ENCODE peak calls at places on chromosomes 6 and 20, in five cellular contexts. One of them, this sample, is unnamed. For H3K27me3, the result is how much of the 10 kb centered on the place peaks cover.

GRCh38 chr6:72238900-72239299 is 352.6 kb downstream of the RIMS1 start:
- DNase-seq in MM.1S: no peak
- DNase-seq in neuronal stem cell: no peak
- DNase-seq in Caco-2: no peak
- DNase-seq in spleen: no peak
- DNase-seq in this sample: no peak

GRCh38 chr6:151677427-151677826 is 130.1 kb upstream of the ESR1 start:
- DNase-seq in spleen: no peak
- DNase-seq in MM.1S: no peak
- DNase-seq in neuronal stem cell: no peak
- DNase-seq in Caco-2: no peak
- DNase-seq in this sample: no peak

GRCh38 chr20:10242166-10242565 is 23.5 kb downstream of the SNAP25 start:
- DNase-seq in MM.1S: no peak
- DNase-seq in neuronal stem cell: no peak
- DNase-seq in spleen: no peak
- DNase-seq in Caco-2: no peak
- DNase-seq in this sample: no peak

GRCh38 chr20:43963233-43963632 is 48.6 kb downstream of the TOX2 start:
- DNase-seq in Caco-2: no peak
- DNase-seq in MM.1S: no peak
- DNase-seq in spleen: no peak
- DNase-seq in neuronal stem cell: no peak
- DNase-seq in this sample: no peak

GRCh38 chr6:42482126-42482525 is 30.4 kb upstream of the TRERF1 start:
- DNase-seq in MM.1S: no peak
- DNase-seq in neuronal stem cell: no peak
- DNase-seq in Caco-2: peak
- DNase-seq in spleen: no peak
- DNase-seq in this sample: no peak

GRCh38 chr20:35886537-35886936 is 67.8 kb downstream of the SCAND1 start:
- DNase-seq in spleen: no peak
- DNase-seq in Caco-2: no peak
- DNase-seq in MM.1S: no peak
- DNase-seq in neuronal stem cell: no peak
- DNase-seq in this sample: no peak

GRCh38 chr20:54744097-54744496 is 268.7 kb downstream of the DOK5 start:
- DNase-seq in MM.1S: no peak
- DNase-seq in Caco-2: no peak
- DNase-seq in neuronal stem cell: no peak
- DNase-seq in spleen: no peak
- DNase-seq in this sample: no peak

GRCh38 chr6:24659547-24659946 is 7.2 kb downstream of the TDP2 start:
- DNase-seq in MM.1S: no peak
- DNase-seq in spleen: no peak
- DNase-seq in Caco-2: no peak
- DNase-seq in neuronal stem cell: no peak
- DNase-seq in this sample: no peak

GRCh38 chr6:53793318-53793975 is 1.4 kb upstream of the LRRC1 start:
- DNase-seq in spleen: no peak
- DNase-seq in MM.1S: peak
- DNase-seq in Caco-2: peak
- DNase-seq in neuronal stem cell: peak
- DNase-seq in this sample: no peak

GRCh38 chr6:72952808-72953630 is 272.3 kb downstream of the KHDC1L start:
- DNase-seq in neuronal stem cell: no peak
- DNase-seq in MM.1S: no peak
- DNase-seq in Caco-2: no peak
- DNase-seq in spleen: no peak
- DNase-seq in this sample: no peak

GRCh38 chr6:86087954-86088353 is 445.3 kb upstream of the SYNCRIP start:
- DNase-seq in spleen: no peak
- DNase-seq in Caco-2: no peak
- DNase-seq in MM.1S: no peak
- DNase-seq in neuronal stem cell: no peak
- DNase-seq in this sample: no peak

GRCh38 chr6:138795809-138796469 is at the start of gene ECT2L:
- DNase-seq in neuronal stem cell: peak
- DNase-seq in MM.1S: no peak
- DNase-seq in Caco-2: peak
- DNase-seq in spleen: peak
- DNase-seq in this sample: no peak

GRCh38 chr6:35140991-35141720 is at the start of gene TCP11:
- DNase-seq in Caco-2: no peak
- DNase-seq in MM.1S: no peak
- DNase-seq in neuronal stem cell: no peak
- DNase-seq in spleen: peak
- DNase-seq in this sample: no peak

GRCh38 chr6:169863149-169863525 is 111.7 kb downstream of the ERMARD start:
- DNase-seq in spleen: peak
- DNase-seq in MM.1S: no peak
- DNase-seq in Caco-2: no peak
- DNase-seq in neuronal stem cell: no peak
- DNase-seq in this sample: no peak

DNA sequence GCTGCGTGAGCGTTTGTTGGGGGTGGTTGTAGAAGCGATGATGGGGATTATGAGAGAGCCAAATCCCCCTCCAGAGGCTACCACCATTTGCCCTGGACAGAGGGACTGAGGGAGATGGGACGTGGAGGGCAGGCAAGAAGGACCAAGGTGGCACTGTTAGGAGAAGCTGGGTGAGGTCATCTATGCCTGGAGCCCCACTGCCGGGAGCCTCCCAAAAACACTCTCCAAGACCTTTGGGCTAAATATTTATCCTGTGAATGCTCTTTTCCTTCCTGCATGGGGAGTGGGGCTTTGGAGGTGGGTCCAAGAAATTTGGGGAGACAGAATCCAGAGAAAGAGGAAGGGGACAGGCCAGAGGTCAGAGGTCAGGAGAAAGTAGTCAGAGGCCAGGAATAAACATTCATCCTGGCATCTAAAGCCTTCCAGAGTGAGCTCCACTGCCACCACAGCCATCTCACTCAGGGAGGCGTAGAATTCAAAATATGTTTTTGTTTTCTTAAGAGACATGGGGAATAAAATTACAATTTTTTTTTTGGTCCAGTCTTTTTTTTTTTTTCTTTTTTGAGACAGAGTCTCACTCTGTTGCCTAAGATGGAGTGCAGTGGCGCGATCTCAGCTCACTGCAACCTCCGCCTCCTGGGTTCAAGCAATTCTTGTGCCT is 17.8 kb upstream of the PTGIS start:
- DNase-seq in MM.1S: no peak
- DNase-seq in Caco-2: no peak
- DNase-seq in neuronal stem cell: no peak
- DNase-seq in spleen: no peak
- DNase-seq in this sample: no peak
- H3K27me3 ChIP-seq in MM.1S: under half
- H3K27me3 ChIP-seq in Caco-2: under half
- H3K27me3 ChIP-seq in neuronal stem cell: under half
- H3K27me3 ChIP-seq in spleen: under half
- H3K27me3 ChIP-seq in this sample: under half

GRCh38 chr6:52243282-52243893 is 912 bp downstream of the IL17F start:
- DNase-seq in spleen: no peak
- DNase-seq in Caco-2: no peak
- DNase-seq in MM.1S: no peak
- DNase-seq in neuronal stem cell: no peak
- DNase-seq in this sample: no peak

GRCh38 chr6:52241819-52242218 is 2.5 kb downstream of the IL17F start:
- DNase-seq in neuronal stem cell: no peak
- DNase-seq in MM.1S: no peak
- DNase-seq in Caco-2: no peak
- DNase-seq in spleen: no peak
- DNase-seq in this sample: no peak

GRCh38 chr6:52244400-52244799 is at the start of gene IL17F:
- DNase-seq in MM.1S: no peak
- DNase-seq in Caco-2: no peak
- DNase-seq in neuronal stem cell: no peak
- DNase-seq in spleen: no peak
- DNase-seq in this sample: no peak

GRCh38 chr6:52249078-52249477 is 4.8 kb upstream of the IL17F start:
- DNase-seq in spleen: no peak
- DNase-seq in neuronal stem cell: no peak
- DNase-seq in MM.1S: no peak
- DNase-seq in Caco-2: peak
- DNase-seq in this sample: no peak

GRCh38 chr6:52245425-52245824 is 1.1 kb upstream of the IL17F start:
- DNase-seq in spleen: no peak
- DNase-seq in neuronal stem cell: no peak
- DNase-seq in MM.1S: no peak
- DNase-seq in Caco-2: no peak
- DNase-seq in this sample: no peak
- H3K27me3 ChIP-seq in spleen: under half
- H3K27me3 ChIP-seq in neuronal stem cell: under half
- H3K27me3 ChIP-seq in MM.1S: under half
- H3K27me3 ChIP-seq in Caco-2: under half
- H3K27me3 ChIP-seq in this sample: under half

GRCh38 chr20:47817573-47817972 is 32.3 kb upstream of the SULF2 start:
- DNase-seq in MM.1S: no peak
- DNase-seq in neuronal stem cell: no peak
- DNase-seq in spleen: peak
- DNase-seq in Caco-2: no peak
- DNase-seq in this sample: peak
- H3K27me3 ChIP-seq in MM.1S: under half
- H3K27me3 ChIP-seq in neuronal stem cell: under half
- H3K27me3 ChIP-seq in spleen: under half
- H3K27me3 ChIP-seq in Caco-2: under half
- H3K27me3 ChIP-seq in this sample: under half

GRCh38 chr6:1335367-1336037 is 23.6 kb downstream of the FOXQ1 start:
- DNase-seq in MM.1S: no peak
- DNase-seq in spleen: no peak
- DNase-seq in neuronal stem cell: no peak
- DNase-seq in Caco-2: peak
- DNase-seq in this sample: peak

GRCh38 chr6:1336246-1336843 is 24.4 kb downstream of the FOXQ1 start:
- DNase-seq in neuronal stem cell: no peak
- DNase-seq in MM.1S: peak
- DNase-seq in spleen: no peak
- DNase-seq in Caco-2: peak
- DNase-seq in this sample: no peak

GRCh38 chr6:1334725-1335124 is 22.8 kb downstream of the FOXQ1 start:
- DNase-seq in neuronal stem cell: no peak
- DNase-seq in spleen: no peak
- DNase-seq in MM.1S: no peak
- DNase-seq in Caco-2: no peak
- DNase-seq in this sample: no peak

DNA sequence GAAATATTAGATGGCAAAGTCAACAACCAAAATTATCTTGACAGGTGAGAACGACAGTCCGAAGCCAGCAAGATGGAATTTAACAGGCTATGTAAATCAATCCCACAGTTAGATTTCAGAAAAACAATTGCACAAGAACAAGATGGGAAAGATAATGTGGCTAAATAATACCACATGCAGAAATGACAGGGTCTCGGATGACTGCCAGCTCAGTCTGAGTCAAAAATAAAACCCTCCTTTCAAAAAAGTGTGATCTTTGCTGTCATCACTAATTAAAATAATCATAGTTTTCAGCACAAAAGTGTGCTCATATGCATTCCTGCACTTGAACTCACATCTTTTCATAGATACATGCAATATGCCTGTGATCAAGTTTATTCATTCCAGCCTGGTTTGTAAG is 25.9 kb downstream of the FOXQ1 start:
- DNase-seq in spleen: no peak
- DNase-seq in MM.1S: no peak
- DNase-seq in neuronal stem cell: no peak
- DNase-seq in Caco-2: no peak
- DNase-seq in this sample: no peak
- H3K27me3 ChIP-seq in spleen: under half
- H3K27me3 ChIP-seq in MM.1S: under half
- H3K27me3 ChIP-seq in neuronal stem cell: under half
- H3K27me3 ChIP-seq in Caco-2: under half
- H3K27me3 ChIP-seq in this sample: under half

GRCh38 chr6:3226422-3227362 is 761 bp downstream of the TUBB2B start:
- DNase-seq in spleen: no peak
- DNase-seq in neuronal stem cell: peak
- DNase-seq in MM.1S: peak
- DNase-seq in Caco-2: peak
- DNase-seq in this sample: no peak
- H3K27me3 ChIP-seq in spleen: under half
- H3K27me3 ChIP-seq in neuronal stem cell: under half
- H3K27me3 ChIP-seq in MM.1S: under half
- H3K27me3 ChIP-seq in Caco-2: under half
- H3K27me3 ChIP-seq in this sample: under half

GRCh38 chr6:34110610-34111009 is 35.3 kb downstream of the GRM4 start:
- DNase-seq in spleen: no peak
- DNase-seq in neuronal stem cell: no peak
- DNase-seq in Caco-2: no peak
- DNase-seq in MM.1S: no peak
- DNase-seq in this sample: no peak
- H3K27me3 ChIP-seq in spleen: under half
- H3K27me3 ChIP-seq in neuronal stem cell: under half
- H3K27me3 ChIP-seq in Caco-2: under half
- H3K27me3 ChIP-seq in MM.1S: half or more
- H3K27me3 ChIP-seq in this sample: under half

This sample was measured in kidney epithelial cell.